ENCODE peak calls at places on chromosomes 13 and 19, in eight cellular contexts. B is A549, V is WTC11, G is GM12878, N is SK-N-SH, T is H1, M is HepG2, J is K562. Y is an unnamed sample.
A peak's percentile ranks its signal among the peaks of the same experiment; 100 is the strongest.

GRCh38 chr19:39752390-39752789 is 14.6 kb upstream of the CLC start:
- DNase-seq in B (no peak), V (no peak), G (no peak), N (no peak), T (no peak), M (no peak), J (no peak), Y (no peak)

GRCh38 chr19:6677924-6678689 is 8.1 kb upstream of the TNFSF14 start:
- DNase-seq in B (no peak), V (peak; percentile 75), G (no peak), N (peak; percentile 44), T (no peak), M (no peak), J (peak; percentile 94), Y (no peak)

GRCh38 chr19:34381399-34382251 is 16.6 kb downstream of the GPI start:
- DNase-seq in B (no peak), V (no peak), G (no peak), N (no peak), T (no peak), M (no peak), J (no peak), Y (no peak)

GRCh38 chr13:35648109-35648508 is 171.6 kb upstream of the MAB21L1 start:
- DNase-seq in B (no peak), V (no peak), G (no peak), N (no peak), T (no peak), M (no peak), J (no peak), Y (peak; percentile 42)

GRCh38 chr19:1941146-1942077 is at the start of gene CSNK1G2:
- DNase-seq in B (no peak), V (no peak), G (no peak), N (no peak), T (no peak), M (no peak), J (peak; percentile 74), Y (no peak)

GRCh38 chr19:55319786-55320185 is 5.4 kb downstream of the TMEM150B start:
- DNase-seq in B (no peak), V (peak; percentile 93), G (no peak), N (peak; percentile 83), T (peak; percentile 61), M (no peak), J (peak; percentile 63), Y (peak; percentile 28)

GRCh38 chr13:82654851-82655517 is 1227.3 kb downstream of the SLITRK1 start:
- DNase-seq in B (no peak), V (no peak), G (no peak), N (no peak), T (no peak), M (no peak), J (no peak), Y (peak; percentile 82)

GRCh38 chr19:18157465-18158063 is 4.6 kb downstream of the PIK3R2 start:
- DNase-seq in B (no peak), V (peak; percentile 59), G (no peak), N (peak; percentile 87), T (no peak), M (no peak), J (no peak), Y (no peak)

GRCh38 chr19:18848860-18849661 is 17.3 kb downstream of the UPF1 start:
- DNase-seq in B (no peak), V (no peak), G (no peak), N (peak; percentile 70), T (no peak), M (no peak), J (no peak), Y (peak; percentile 40)

GRCh38 chr19:51891193-51891747 is 3.5 kb upstream of the ZNF577 start:
- DNase-seq in B (no peak), V (no peak), G (no peak), N (no peak), T (no peak), M (no peak), J (no peak), Y (no peak)

GRCh38 chr19:17294051-17294891 is 9.0 kb downstream of the ABHD8 start:
- DNase-seq in B (peak; percentile 42), V (peak; percentile 91), G (no peak), N (peak; percentile 90), T (no peak), M (no peak), J (peak; percentile 88), Y (no peak)

GRCh38 chr19:16836115-16836905 is 7.1 kb downstream of the SIN3B start:
- DNase-seq in B (no peak), V (peak; percentile 33), G (peak; percentile 46), N (no peak), T (no peak), M (no peak), J (no peak), Y (peak; percentile 39)

GRCh38 chr13:20136781-20137703 is 23.8 kb downstream of the GJA3 start:
- DNase-seq in B (peak; percentile 54), V (peak; percentile 77), G (no peak), N (peak; percentile 75), T (no peak), M (peak; percentile 37), J (peak; percentile 17), Y (no peak)

GRCh38 chr13:110644892-110645521 is 29.7 kb downstream of the NAXD start:
- DNase-seq in B (no peak), V (peak; percentile 89), G (no peak), N (peak; percentile 46), T (peak; percentile 87), M (no peak), J (no peak), Y (peak; percentile 55)

GRCh38 chr19:12773571-12773970 is 1.8 kb downstream of the HOOK2 start:
- DNase-seq in B (no peak), V (no peak), G (no peak), N (no peak), T (no peak), M (no peak), J (no peak), Y (peak; percentile 35)
- TF ChIP-seq USF2 in B (no peak), V (no peak), G (no peak), N (no peak), T (no peak), M (no peak), J (no peak), Y (no peak)

GRCh38 chr19:4707322-4707721 is 16.3 kb downstream of the DPP9 start:
- DNase-seq in B (no peak), V (no peak), G (no peak), N (no peak), T (no peak), M (no peak), J (no peak), Y (no peak)

GRCh38 chr19:4707956-4708650 is 15.5 kb downstream of the DPP9 start:
- DNase-seq in B (no peak), V (no peak), G (no peak), N (no peak), T (no peak), M (no peak), J (no peak), Y (peak; percentile 53)

GRCh38 chr19:4710281-4710600 is 13.4 kb downstream of the DPP9 start:
- DNase-seq in B (no peak), V (no peak), G (no peak), N (no peak), T (no peak), M (no peak), J (no peak), Y (no peak)

GRCh38 chr19:4711211-4711610 is 12.4 kb downstream of the DPP9 start:
- DNase-seq in B (no peak), V (no peak), G (no peak), N (no peak), T (no peak), M (no peak), J (no peak), Y (no peak)

GRCh38 chr19:4709440-4710280 is 14.0 kb downstream of the DPP9 start:
- DNase-seq in B (no peak), V (no peak), G (no peak), N (no peak), T (no peak), M (no peak), J (no peak), Y (no peak)
- TF ChIP-seq USF2 in B (no peak), V (no peak), G (no peak), N (no peak), T (no peak), M (no peak), J (no peak), Y (no peak)

DNA sequence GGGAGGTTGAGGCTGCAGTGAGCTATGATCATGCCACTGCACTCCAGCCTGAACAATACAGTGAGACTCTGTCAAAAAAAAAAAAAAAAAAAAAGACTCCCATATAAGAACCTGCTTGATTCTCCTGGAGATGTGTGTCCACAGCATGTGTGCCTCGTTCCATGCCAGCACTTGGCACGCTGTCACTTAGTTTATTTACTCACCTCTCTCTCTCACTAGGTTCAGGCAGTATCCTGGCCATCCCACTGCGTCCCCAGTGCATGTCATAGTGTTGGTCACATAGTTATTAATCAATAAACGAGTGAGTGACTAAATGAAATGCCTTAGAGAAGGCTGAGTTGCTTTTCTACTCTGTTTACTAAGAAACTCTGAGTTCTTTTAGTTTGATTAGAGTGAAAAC is 79.1 kb upstream of the GPR12 start:
- DNase-seq in B (no peak), V (no peak), G (no peak), N (no peak), T (no peak), M (no peak), J (no peak), Y (no peak)
- TF ChIP-seq USF2 in B (no peak), V (no peak), G (no peak), N (no peak), T (no peak), M (no peak), J (no peak), Y (no peak)

GRCh38 chr13:69948016-69948415 is 159.6 kb upstream of the ATXN8OS start:
- DNase-seq in B (no peak), V (no peak), G (peak; percentile 59), N (no peak), T (no peak), M (no peak), J (no peak), Y (no peak)
- TF ChIP-seq USF2 in B (no peak), V (no peak), G (no peak), N (no peak), T (no peak), M (no peak), J (no peak), Y (no peak)

DNA sequence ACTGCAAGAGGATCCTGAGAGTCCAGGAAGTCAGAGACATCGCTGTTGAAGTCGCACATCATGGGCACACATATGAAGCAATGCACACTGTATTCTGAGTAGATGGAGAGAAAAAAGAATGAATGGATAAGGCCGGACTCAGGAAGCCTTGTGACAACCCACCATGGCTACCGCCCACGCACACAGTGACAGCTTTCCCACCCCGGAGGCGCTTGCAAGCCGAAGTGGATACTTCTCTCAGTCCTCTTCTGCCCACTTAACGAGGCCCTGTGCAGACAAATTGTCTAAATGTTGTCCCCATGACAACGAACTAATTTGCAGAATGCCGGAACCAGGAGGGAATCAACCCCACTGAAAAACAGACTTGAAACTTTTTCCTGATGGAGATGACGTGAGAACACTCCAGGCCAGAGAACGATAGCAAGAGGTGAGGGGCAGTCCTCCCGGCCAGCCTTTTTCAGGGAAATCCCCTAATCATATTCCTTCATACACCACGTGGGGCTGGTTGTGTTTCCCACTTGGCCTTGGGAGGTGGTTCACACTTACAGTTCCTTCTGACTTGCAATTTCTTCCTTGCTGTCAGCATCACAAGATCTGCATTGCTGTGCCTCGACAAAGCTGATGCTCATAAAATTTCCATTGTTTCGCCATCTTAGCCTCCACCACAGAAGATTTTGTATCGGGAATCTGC is 109.6 kb upstream of the SERP2 start:
- DNase-seq in B (no peak), V (no peak), G (no peak), N (no peak), T (no peak), M (no peak), J (no peak), Y (peak; percentile 20)
- TF ChIP-seq USF2 in B (no peak), V (no peak), G (no peak), N (no peak), T (no peak), M (no peak), J (peak; percentile 29), Y (peak; percentile 24)

Y was measured in IMR-90.